ENCODE peak calls at places on chromosomes 2 and 18, in four cellular contexts. F is A549, I is K562, R is HepG2. H is an unnamed sample.

GRCh38 chr18:56374005-56374655 is 264.3 kb downstream of the TXNL1 start:
- DNase-seq in F (peak), I (no peak), R (no peak), H (peak)

GRCh38 chr2:238256594-238257104 is 16.8 kb upstream of the HES6 start:
- DNase-seq in F (peak), I (peak), R (peak), H (peak)

GRCh38 chr2:168025487-168026203 is 221.8 kb downstream of the STK39 start:
- DNase-seq in F (no peak), I (no peak), R (no peak), H (no peak)

GRCh38 chr2:96508521-96509113 is 3.5 kb upstream of the NEURL3 start:
- DNase-seq in F (no peak), I (no peak), R (no peak), H (no peak)

GRCh38 chr2:28168376-28168775 is 224.3 kb upstream of the FOSL2 start:
- DNase-seq in F (no peak), I (no peak), R (no peak), H (no peak)

GRCh38 chr2:39919511-39920317 is 140.7 kb upstream of the THUMPD2 start:
- DNase-seq in F (no peak), I (no peak), R (no peak), H (no peak)

GRCh38 chr18:31454066-31454708 is 6.6 kb downstream of the DSG3 start:
- DNase-seq in F (peak), I (no peak), R (peak), H (peak)

GRCh38 chr2:54052825-54053718 is 62.3 kb upstream of the ACYP2 start:
- DNase-seq in F (no peak), I (peak), R (no peak), H (no peak)

GRCh38 chr2:63192889-63193778 is 142.5 kb downstream of the OTX1 start:
- DNase-seq in F (peak), I (no peak), R (peak), H (no peak)

GRCh38 chr2:110679337-110679707 is 1.5 kb upstream of the BUB1 start:
- DNase-seq in F (no peak), I (peak), R (no peak), H (no peak)

GRCh38 chr18:63267990-63268721 is 51.4 kb downstream of the BCL2 start:
- DNase-seq in F (no peak), I (no peak), R (no peak), H (no peak)

GRCh38 chr2:220931491-220931890 is 640.6 kb downstream of the EPHA4 start:
- DNase-seq in F (no peak), I (no peak), R (no peak), H (no peak)

GRCh38 chr2:38079111-38080052 is 3.4 kb upstream of the CYP1B1 start:
- DNase-seq in F (no peak), I (no peak), R (no peak), H (no peak)

GRCh38 chr2:42102606-42103450 is 55.0 kb downstream of the PKDCC start:
- DNase-seq in F (no peak), I (no peak), R (no peak), H (no peak)

GRCh38 chr2:224017976-224018375 is 21.1 kb downstream of the SERPINE2 start:
- DNase-seq in F (no peak), I (no peak), R (no peak), H (no peak)

GRCh38 chr2:96584017-96584416 is 47.5 kb downstream of the ARID5A start:
- DNase-seq in F (no peak), I (peak), R (no peak), H (peak)

GRCh38 chr2:105055613-105056012 is 17.7 kb downstream of the MRPS9 start:
- DNase-seq in F (no peak), I (no peak), R (no peak), H (no peak)

GRCh38 chr2:173773076-173773475 is 192.1 kb downstream of the SP3 start:
- DNase-seq in F (no peak), I (no peak), R (no peak), H (no peak)

GRCh38 chr18:25648724-25649260 is 296.8 kb upstream of the ZNF521 start:
- DNase-seq in F (no peak), I (no peak), R (no peak), H (peak)

GRCh38 chr18:13216732-13217465 is 1.7 kb upstream of the LDLRAD4 start:
- DNase-seq in F (no peak), I (no peak), R (no peak), H (no peak)

GRCh38 chr2:227186751-227187150 is 22.3 kb downstream of the COL4A3 start:
- DNase-seq in F (peak), I (no peak), R (no peak), H (no peak)

GRCh38 chr2:227182765-227183164 is 18.3 kb downstream of the COL4A3 start:
- DNase-seq in F (no peak), I (no peak), R (no peak), H (no peak)

GRCh38 chr2:227180770-227181169 is 16.3 kb downstream of the COL4A3 start:
- DNase-seq in F (no peak), I (no peak), R (no peak), H (no peak)

GRCh38 chr2:227185616-227186015 is 21.2 kb downstream of the COL4A3 start:
- DNase-seq in F (no peak), I (no peak), R (no peak), H (no peak)

GRCh38 chr2:227183657-227184367 is 19.4 kb downstream of the COL4A3 start:
- DNase-seq in F (peak), I (no peak), R (peak), H (no peak)
- TF ChIP-seq MAZ in F (no peak), I (no peak), R (no peak), H (no peak)

DNA sequence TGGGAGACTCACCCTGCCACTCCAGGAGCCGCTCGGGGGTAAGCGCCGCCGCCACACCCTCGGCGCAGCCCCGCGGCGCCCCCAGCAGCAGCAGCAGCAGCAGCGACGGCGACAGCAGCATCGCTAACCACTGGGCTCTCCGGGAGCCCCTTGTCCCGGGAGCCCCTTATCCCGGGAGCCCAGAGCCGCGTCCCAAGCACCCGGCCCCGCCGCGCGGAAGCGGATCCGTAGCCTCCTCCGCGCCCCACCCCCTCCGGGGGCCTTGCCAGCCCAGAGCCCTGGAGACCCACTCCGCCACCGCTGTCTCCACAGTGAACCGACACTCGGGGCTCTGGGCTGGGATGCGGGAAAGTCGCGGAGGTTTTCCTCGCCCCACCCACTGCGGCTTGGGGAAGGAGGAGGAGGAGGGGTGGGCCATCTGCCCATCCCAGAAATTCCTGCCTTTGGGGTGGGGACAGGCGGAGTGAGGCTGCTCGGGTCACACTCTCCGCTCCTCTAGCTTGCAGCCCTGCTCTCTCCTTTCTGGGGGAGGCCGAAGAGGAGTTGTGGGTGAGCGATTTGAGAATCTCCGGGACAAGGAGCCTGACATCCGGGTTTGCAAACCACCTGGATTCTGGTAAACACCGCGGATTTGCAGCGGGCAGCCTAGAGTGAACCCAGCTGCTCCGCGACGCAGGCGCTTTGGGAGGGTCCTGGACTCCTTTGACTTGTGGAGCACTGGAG is at the start of gene PLA2R1:
- DNase-seq in F (peak), I (no peak), R (no peak), H (peak)
- TF ChIP-seq MAZ in F (no peak), I (no peak), R (no peak), H (no peak)

GRCh38 chr18:60980422-60981005 is 352.7 kb upstream of the CDH20 start:
- DNase-seq in F (no peak), I (no peak), R (no peak), H (no peak)

GRCh38 chr18:60982296-60982695 is 350.9 kb upstream of the CDH20 start:
- DNase-seq in F (no peak), I (no peak), R (no peak), H (no peak)

GRCh38 chr18:60984496-60984895 is 348.7 kb upstream of the CDH20 start:
- DNase-seq in F (no peak), I (no peak), R (no peak), H (peak)

GRCh38 chr18:60982958-60983357 is 350.3 kb upstream of the CDH20 start:
- DNase-seq in F (no peak), I (no peak), R (no peak), H (no peak)

GRCh38 chr18:60981651-60982050 is 351.6 kb upstream of the CDH20 start:
- DNase-seq in F (no peak), I (no peak), R (no peak), H (no peak)
- TF ChIP-seq MAZ in F (no peak), I (no peak), R (no peak), H (no peak)

DNA sequence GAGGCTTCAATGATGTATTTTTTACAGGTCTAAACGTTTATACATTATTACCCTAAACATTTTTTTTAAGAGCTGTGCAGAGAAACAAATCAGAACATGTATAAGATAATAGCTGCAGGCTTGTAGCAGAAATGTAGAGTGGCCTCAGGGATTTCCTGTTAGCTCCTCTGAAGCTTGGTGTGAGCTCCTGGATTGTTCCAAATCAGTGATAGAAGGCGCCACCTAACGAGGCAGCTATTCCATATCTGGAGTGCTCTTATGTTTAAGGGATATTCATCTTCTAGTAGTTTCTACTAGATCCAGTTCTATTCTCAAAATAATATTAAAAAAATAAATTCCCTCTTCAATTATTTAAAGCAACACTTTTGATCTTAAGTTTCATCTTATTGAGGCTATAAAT is 93.1 kb downstream of the LRP1B start:
- DNase-seq in F (peak), I (no peak), R (no peak), H (no peak)
- TF ChIP-seq MAZ in F (no peak), I (no peak), R (no peak), H (no peak)

GRCh38 chr18:29164020-29164706 is 987.2 kb upstream of the CDH2 start:
- DNase-seq in F (peak), I (no peak), R (peak), H (peak)
- TF ChIP-seq MAZ in F (no peak), I (no peak), R (no peak), H (no peak)

GRCh38 chr2:114213808-114214207 is 228.6 kb upstream of the DPP10 start:
- DNase-seq in F (no peak), I (no peak), R (no peak), H (no peak)

GRCh38 chr2:114219501-114219900 is 222.9 kb upstream of the DPP10 start:
- DNase-seq in F (no peak), I (no peak), R (no peak), H (no peak)

GRCh38 chr2:114222331-114222730 is 220.1 kb upstream of the DPP10 start:
- DNase-seq in F (no peak), I (no peak), R (no peak), H (no peak)

DNA sequence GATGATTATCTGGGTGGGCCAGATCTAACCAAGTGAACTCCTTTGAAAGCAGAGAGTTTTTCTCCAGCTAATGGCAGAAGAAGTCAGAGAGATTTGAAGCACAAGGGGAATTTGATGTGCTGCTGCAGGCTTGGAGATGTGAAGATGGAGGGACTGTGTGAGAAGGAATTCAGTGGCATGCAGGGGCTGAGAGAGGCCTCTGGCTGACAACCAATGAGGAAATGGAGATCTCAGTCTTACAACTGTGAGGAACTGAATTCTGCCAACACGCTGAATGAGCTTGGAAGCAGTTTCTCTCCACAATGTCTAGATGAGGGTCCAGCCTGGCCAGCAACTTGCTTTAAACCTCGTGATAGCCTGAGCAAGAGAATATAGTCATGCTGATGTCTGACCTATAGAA is 224.1 kb upstream of the DPP10 start:
- DNase-seq in F (no peak), I (no peak), R (no peak), H (no peak)
- TF ChIP-seq MAZ in F (no peak), I (no peak), R (no peak), H (no peak)

GRCh38 chr2:180656455-180656847 is 324.0 kb upstream of the UBE2E3 start:
- DNase-seq in F (peak), I (no peak), R (peak), H (peak)
- TF ChIP-seq MAZ in F (no peak), I (no peak), R (no peak), H (no peak)

DNA sequence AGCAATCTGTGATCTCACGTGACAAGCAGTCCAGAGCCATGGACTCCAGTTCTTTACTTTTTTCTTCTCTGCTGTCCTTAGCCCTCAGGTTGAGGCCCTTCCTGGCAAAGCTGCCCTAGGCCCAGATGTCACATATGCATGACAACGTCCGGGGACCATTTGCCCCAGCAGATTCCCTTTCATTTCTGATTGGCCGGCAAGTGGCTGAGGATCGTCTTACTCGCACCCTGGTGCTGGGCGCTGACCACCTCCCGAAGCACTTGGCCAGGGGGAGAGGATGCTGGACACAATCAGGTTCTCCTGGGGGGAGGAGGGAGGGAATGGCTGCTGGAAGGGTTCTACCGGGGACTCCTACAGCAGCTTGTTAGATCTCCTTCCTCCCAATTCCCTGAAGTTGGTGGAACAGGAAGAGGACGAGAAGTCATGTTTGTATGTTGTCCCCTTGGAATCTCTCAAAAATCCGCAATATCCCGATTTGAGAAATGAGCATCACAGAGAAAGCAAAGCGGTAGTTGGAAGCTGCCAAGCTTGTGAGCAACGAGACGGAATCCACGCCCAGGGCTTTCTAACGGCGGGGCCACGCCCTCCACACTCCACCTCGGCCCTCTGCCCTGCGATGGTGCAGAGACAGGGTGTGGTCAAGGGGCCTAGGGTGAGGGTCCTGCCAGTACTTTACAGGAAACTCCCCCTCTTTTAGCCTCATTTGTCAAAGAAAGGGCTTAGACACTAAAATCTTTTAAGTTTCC is 61.8 kb upstream of the YWHAQ start:
- DNase-seq in F (no peak), I (no peak), R (no peak), H (no peak)
- TF ChIP-seq MAZ in F (no peak), I (no peak), R (no peak), H (no peak)

H was measured in IMR-90.